ENCODE peak calls at places on chromosome 10, in five cellular contexts. N, G, C, W and H are unnamed samples. For H3K36me3, the result is how much of the 10 kb centered on the place peaks cover.

GRCh38 chr10:30510184-30510931 is 76.4 kb downstream of the MAP3K8 start:
- DNase-seq in N (no peak), G (no peak), C (peak), W (no peak), H (peak)

GRCh38 chr10:22612316-22612715 is 102.1 kb downstream of the PIP4K2A start:
- DNase-seq in G (no peak), N (no peak), W (no peak), C (no peak), H (no peak)

GRCh38 chr10:25047902-25048301 is 31.5 kb downstream of the THNSL1 start:
- DNase-seq in C (peak), G (no peak), W (no peak), N (no peak), H (peak)

GRCh38 chr10:133388973-133389818 is 4.8 kb upstream of the MTG1 start:
- DNase-seq in N (no peak), W (peak), C (no peak), G (peak), H (no peak)

GRCh38 chr10:49608925-49609282 is 1.2 kb upstream of the SLC18A3 start:
- DNase-seq in G (no peak), C (no peak), W (no peak), N (no peak), H (no peak)

GRCh38 chr10:67663449-67664087 is 32.4 kb downstream of the CTNNA3 start:
- DNase-seq in C (no peak), N (no peak), G (no peak), W (no peak), H (no peak)

GRCh38 chr10:67156239-67156638 is 230.4 kb downstream of the LRRTM3 start:
- DNase-seq in W (no peak), N (no peak), C (no peak), G (no peak), H (no peak)

GRCh38 chr10:104479906-104480579 is 126.4 kb downstream of the CFAP58 start:
- DNase-seq in C (no peak), G (no peak), N (no peak), W (no peak), H (peak)

GRCh38 chr10:12707461-12708185 is 293.9 kb downstream of the CCDC3 start:
- DNase-seq in C (peak), G (no peak), N (no peak), W (no peak), H (peak)

GRCh38 chr10:97717627-97718026 is 4.1 kb downstream of the MARVELD1 start:
- DNase-seq in C (no peak), G (no peak), N (no peak), W (no peak), H (no peak)

GRCh38 chr10:50615654-50616053 is 8.1 kb downstream of the SGMS1 start:
- DNase-seq in G (no peak), N (no peak), W (no peak), C (no peak), H (no peak)

GRCh38 chr10:50619882-50620281 is 3.9 kb downstream of the SGMS1 start:
- DNase-seq in N (no peak), W (no peak), G (no peak), C (no peak), H (no peak)

GRCh38 chr10:50620899-50621298 is 2.9 kb downstream of the SGMS1 start:
- DNase-seq in C (no peak), W (no peak), N (no peak), G (no peak), H (no peak)

GRCh38 chr10:50619171-50619570 is 4.6 kb downstream of the SGMS1 start:
- DNase-seq in C (no peak), N (no peak), W (no peak), G (no peak), H (no peak)

DNA sequence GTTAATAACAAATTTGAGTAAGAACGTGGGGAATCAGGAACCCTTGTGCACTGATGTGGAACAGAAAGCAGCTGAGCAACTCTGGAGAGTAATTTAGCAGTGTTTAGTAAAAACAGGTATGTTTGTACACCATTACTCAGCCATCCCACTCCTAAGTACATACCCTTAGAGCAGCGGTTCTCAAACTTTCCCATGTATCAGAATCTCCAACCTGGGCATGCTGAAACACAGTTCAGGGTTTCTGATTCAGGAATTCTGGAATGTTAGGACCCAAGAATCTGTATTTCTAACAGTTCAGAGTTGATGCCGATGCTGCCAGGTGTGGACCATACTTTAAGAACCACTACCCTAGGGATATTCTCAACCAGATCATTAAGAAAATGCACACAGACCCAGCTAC is 5.1 kb downstream of the SGMS1 start:
- DNase-seq in C (no peak), G (no peak), W (no peak), N (no peak), H (no peak)
- H3K27ac ChIP-seq in C (no peak), G (no peak), W (no peak), N (no peak), H (no peak)

GRCh38 chr10:110992011-110992800 is 72.8 kb downstream of the SHOC2 start:
- DNase-seq in G (no peak), N (no peak), W (no peak), C (peak), H (no peak)

GRCh38 chr10:110996256-110996655 is 76.9 kb downstream of the SHOC2 start:
- DNase-seq in G (no peak), W (no peak), N (no peak), C (no peak), H (no peak)

GRCh38 chr10:110995301-110995700 is 75.9 kb downstream of the SHOC2 start:
- DNase-seq in G (no peak), N (no peak), W (no peak), C (no peak), H (no peak)

GRCh38 chr10:110994406-110994805 is 75.0 kb downstream of the SHOC2 start:
- DNase-seq in W (no peak), N (no peak), C (no peak), G (no peak), H (no peak)

DNA sequence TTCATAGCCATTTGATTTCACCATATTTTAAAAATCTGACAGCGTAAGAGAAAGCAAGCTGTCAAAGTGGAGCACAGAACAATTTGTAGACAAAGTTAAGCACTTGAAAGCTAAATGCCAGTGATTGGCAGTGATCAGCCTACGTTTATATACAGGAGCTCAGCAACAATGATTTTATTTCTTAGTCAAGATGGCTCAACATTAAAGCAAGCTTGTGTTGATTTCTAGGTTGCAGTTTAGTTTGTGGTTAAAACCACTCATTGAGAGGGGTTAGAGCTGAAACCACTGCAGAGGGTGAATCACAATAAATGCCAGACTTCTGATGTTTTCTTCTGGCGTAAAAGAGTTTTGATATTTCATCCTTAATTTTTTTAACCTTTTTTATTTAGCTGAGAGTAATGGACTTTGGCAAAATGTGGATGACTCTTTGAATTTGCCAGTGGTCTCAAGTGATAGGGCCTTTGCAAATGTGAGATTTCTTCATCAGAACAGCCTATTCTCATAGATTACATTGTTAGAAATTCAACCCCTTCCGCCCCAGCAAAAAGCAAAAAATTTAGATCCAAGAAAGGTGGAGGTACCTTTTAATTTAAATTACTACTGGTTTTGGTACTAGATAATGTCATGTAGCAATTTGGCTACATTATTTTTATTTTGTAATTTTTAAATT is 73.8 kb downstream of the SHOC2 start:
- DNase-seq in W (no peak), G (no peak), C (peak), N (no peak), H (peak)
- H3K36me3 ChIP-seq in W (under half), G (under half), C (under half), N (under half), H (under half)

DNA sequence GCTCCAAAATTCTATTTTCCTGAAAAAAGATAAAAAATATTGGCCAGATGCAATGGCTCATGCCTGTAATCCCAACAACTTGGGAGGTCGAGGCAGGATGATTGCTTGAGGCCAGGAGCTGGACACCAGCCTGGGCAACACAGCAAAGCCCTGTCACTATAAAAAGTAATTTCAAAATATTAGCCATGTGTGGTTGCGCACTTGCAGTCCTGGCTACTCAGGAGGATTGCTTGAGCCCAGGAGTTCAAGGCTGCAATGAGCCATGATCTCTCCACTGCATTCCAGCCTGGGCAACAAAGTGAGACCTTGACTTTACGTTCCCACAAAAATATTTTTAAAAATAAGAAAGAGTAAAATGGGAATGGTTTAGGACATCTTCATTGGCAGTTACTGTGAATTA is 104.1 kb upstream of the AFAP1L2 start:
- DNase-seq in W (no peak), G (no peak), C (no peak), N (no peak), H (no peak)
- H3K27ac ChIP-seq in W (peak), G (peak), C (no peak), N (peak), H (no peak)

DNA sequence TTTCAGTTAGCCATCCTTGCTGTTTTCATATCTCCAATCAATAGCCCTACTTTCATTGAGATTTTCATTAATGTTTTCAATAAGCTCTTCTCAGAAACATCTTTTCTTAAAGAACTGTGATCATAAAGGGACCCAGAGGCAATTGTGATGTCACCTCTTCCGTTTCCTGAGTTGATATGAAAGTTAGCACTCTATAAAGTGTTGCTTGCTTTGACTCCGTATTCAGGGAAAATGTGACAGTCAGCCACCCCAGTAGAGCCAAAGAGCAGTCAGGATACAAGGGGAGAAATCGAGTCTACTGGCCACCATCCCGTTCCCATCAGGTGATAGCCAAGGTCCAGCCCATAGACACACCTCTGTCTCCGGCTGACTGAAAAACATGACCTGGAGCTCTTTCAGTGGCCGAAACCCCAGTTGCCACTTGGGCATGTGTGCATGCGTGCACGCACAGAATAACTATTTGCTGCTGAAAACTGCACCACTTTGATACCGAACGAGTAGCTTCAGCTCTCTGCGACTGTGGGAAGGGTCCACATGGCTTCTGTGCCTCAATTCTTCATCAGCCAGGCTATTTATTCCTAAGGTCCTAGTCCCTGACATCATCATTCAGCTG is 291.4 kb downstream of the USP6NL start:
- DNase-seq in N (no peak), W (no peak), G (no peak), C (no peak), H (no peak)
- H3K36me3 ChIP-seq in N (under half), W (half or more), G (half or more), C (under half), H (under half)